ENCODE peak calls at places on chromosomes 7 and 10, in five cellular contexts. R is left lung, D is fibroblast of lung, N is cardiac muscle cell, V is AG04450. X is an unnamed sample.

GRCh38 chr10:58950618-58951017 is 225.8 kb upstream of the PHYHIPL start:
- DNase-seq in N (no peak), V (no peak), R (no peak), D (no peak), X (no peak)

GRCh38 chr7:57211428-57212100 is 79.3 kb upstream of the ZNF479 start:
- DNase-seq in V (no peak), D (no peak), N (no peak), R (no peak), X (no peak)

GRCh38 chr10:43077421-43078171 is 727 bp downstream of the RET start:
- DNase-seq in N (peak), D (no peak), R (peak), V (no peak), X (no peak)

GRCh38 chr7:116356979-116357378 is 142.6 kb upstream of the CAV2 start:
- DNase-seq in D (peak), R (no peak), V (no peak), N (peak), X (no peak)

GRCh38 chr10:111207525-111207924 is 130.7 kb downstream of the ADRA2A start:
- DNase-seq in V (no peak), D (no peak), R (no peak), N (no peak), X (no peak)

GRCh38 chr10:49367600-49367999 is 28.3 kb downstream of the DRGX start:
- DNase-seq in R (no peak), N (peak), V (no peak), D (no peak), X (no peak)

GRCh38 chr10:118626953-118627352 is 31.5 kb upstream of the PRLHR start:
- DNase-seq in V (no peak), R (no peak), D (no peak), N (no peak), X (no peak)

GRCh38 chr7:42159150-42159549 is 77.9 kb downstream of the GLI3 start:
- DNase-seq in V (no peak), N (no peak), R (no peak), D (no peak), X (no peak)

GRCh38 chr7:151678227-151678604 is 158.5 kb upstream of the RHEB start:
- DNase-seq in D (no peak), R (no peak), N (no peak), V (no peak), X (no peak)

GRCh38 chr7:92609921-92610518 is 19.8 kb upstream of the FAM133B start:
- DNase-seq in D (peak), R (no peak), N (no peak), V (no peak), X (no peak)

GRCh38 chr7:27689045-27689877 is 26.6 kb upstream of the HIBADH start:
- DNase-seq in D (no peak), V (no peak), R (no peak), N (peak), X (no peak)

GRCh38 chr10:119315128-119316001 is 108.0 kb downstream of the GRK5 start:
- DNase-seq in D (peak), V (peak), R (no peak), N (no peak), X (peak)

GRCh38 chr10:83612050-83612449 is 527.3 kb upstream of the GHITM start:
- DNase-seq in R (no peak), D (peak), V (no peak), N (no peak), X (no peak)

GRCh38 chr10:30434273-30435067 is 486 bp downstream of the MAP3K8 start:
- DNase-seq in V (no peak), N (peak), R (peak), D (peak), X (no peak)

GRCh38 chr10:122084286-122085041 is 95.5 kb downstream of the TACC2 start:
- DNase-seq in V (no peak), D (no peak), R (no peak), N (no peak), X (no peak)

GRCh38 chr10:608331-609265 is 80.9 kb downstream of the DIP2C start:
- DNase-seq in R (no peak), N (no peak), V (no peak), D (peak), X (no peak)

GRCh38 chr10:20858292-20859124 is 38.6 kb downstream of the NEBL start:
- DNase-seq in R (no peak), D (peak), N (no peak), V (no peak), X (peak)

GRCh38 chr10:17454181-17454800 is at the start of gene ST8SIA6:
- DNase-seq in V (no peak), D (peak), R (peak), N (peak), X (no peak)

GRCh38 chr7:2553108-2553507 is 2.2 kb downstream of the BRAT1 start:
- DNase-seq in V (no peak), R (no peak), D (no peak), N (no peak), X (no peak)

GRCh38 chr7:100951888-100952560 is 2.7 kb downstream of the MUC3A start:
- DNase-seq in N (no peak), R (no peak), D (no peak), V (no peak), X (no peak)

DNA sequence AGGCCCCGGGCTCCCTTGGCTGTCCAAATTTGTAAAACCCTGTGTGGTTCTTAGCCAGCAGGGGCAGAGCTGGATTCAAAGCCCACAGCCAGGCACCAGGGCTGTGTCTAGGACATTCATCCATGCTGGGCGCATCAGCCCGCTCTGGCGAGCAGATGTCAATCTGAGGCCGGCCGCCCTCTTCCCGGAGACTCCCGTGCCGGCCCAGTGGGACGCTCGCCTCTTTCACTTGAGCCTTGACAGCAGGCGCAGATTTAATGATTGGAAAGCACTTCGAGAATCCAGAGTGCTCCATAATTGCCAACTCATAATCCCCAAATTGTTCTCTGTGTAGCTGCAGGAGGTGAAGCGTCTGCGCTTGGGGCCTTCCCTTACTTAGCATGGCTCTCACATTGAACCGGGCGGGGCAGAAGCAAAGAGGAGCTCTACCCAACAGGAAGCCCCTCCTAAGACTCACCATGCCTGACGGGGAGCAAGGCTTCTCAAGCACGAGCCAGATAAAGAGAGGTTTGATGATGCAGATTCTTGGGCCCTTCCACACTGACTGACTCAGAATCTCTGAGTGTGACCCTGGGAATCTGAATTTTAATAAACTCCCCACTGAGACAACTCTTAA is 36.6 kb downstream of the SLIT1 start:
- DNase-seq in N (no peak), D (no peak), R (no peak), V (no peak), X (no peak)
- H3K4me3 ChIP-seq in N (no peak), D (no peak), R (no peak), V (no peak), X (no peak)

DNA sequence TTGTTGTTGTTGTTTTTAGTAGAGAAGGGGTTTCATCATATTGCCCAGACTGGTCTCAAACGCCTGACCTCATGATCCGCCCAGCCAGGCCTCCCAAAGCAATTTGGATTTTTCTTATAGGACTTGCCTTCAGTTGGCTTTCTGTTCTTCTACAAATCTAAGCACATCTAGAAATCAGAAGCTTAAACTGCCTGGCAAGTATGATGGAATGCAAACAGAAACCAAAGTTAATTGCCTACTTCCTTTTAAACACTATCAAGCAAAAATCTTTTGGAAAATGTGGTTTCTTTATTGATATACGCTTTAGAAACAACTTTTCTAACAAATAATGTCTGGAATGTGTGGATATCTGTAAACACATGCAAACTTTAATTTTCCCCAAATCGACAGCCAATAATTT is 64.9 kb downstream of the USP6NL start:
- DNase-seq in D (peak), R (no peak), N (no peak), V (no peak), X (no peak)
- H3K4me3 ChIP-seq in D (no peak), R (no peak), N (no peak), V (no peak), X (no peak)

GRCh38 chr7:44103566-44103940 is 592 bp upstream of the AEBP1 start:
- DNase-seq in N (no peak), D (no peak), V (no peak), R (peak), X (no peak)
- H3K4me3 ChIP-seq in N (peak), D (no peak), V (no peak), R (peak), X (peak)

DNA sequence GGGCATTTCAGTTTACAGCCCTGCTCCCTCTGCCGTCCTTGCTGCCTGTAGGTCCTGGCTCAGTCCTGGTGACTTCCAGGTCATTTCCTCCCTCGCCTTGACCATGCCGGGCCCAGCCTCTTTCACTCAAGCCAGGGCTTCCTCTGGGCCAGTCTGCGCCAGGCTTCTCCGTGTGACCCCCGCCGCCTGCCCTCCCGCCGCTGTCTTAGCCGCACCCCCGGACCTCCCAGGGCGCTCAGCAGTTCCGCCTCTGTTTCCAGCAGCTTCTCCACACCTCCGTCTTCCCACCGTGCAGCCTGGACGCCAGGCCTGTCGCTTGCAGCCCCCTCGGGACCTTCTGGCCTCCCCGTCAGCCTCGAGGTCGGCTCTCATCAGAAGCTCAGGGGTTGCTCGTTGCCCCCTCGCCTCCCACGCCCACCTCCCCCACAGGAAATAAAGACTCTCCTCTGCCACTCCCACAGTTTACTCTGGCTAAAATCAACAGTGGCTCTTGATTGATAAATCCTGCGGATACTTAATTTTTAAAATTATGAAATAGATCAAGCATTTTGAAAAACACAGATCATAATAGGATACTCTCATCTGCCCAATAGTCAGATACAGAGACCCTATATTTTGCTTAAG is 123.1 kb upstream of the FZD8 start:
- DNase-seq in N (no peak), D (no peak), R (peak), V (no peak), X (no peak)
- H3K4me3 ChIP-seq in N (no peak), D (no peak), R (no peak), V (no peak), X (no peak)

GRCh38 chr10:4241724-4242345 is 456.8 kb upstream of the KLF6 start:
- DNase-seq in N (peak), R (no peak), D (peak), V (peak), X (peak)
- H3K4me3 ChIP-seq in N (no peak), R (no peak), D (peak), V (peak), X (peak)

GRCh38 chr10:7378602-7379403 is 32.0 kb downstream of the SFMBT2 start:
- DNase-seq in R (no peak), V (no peak), D (no peak), N (no peak), X (no peak)
- H3K4me3 ChIP-seq in R (no peak), V (no peak), D (no peak), N (no peak), X (no peak)

DNA sequence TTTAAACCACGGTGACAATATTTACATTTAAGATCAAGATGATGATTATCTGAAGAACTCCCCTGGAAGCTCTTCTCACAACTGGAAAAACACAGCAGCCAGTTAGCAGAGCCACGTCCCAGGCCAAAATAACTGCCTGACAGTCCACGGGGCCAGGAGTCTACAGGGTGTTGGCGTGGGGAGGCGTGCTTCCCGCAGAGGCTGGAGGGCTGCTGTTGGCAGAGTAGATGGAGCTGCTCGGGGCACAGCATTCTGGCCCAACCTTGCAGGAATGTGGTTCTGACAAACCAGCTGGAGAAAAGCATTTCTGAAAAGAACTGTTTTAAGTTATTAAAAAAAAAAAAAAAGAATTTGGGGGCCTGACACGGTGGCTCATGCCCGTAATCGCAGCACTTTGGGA is 177.9 kb downstream of the EBF3 start:
- DNase-seq in N (no peak), V (no peak), R (peak), D (no peak), X (no peak)
- H3K4me3 ChIP-seq in N (no peak), V (no peak), R (no peak), D (no peak), X (no peak)

GRCh38 chr10:132626019-132626760 is 88.6 kb downstream of the INPP5A start:
- DNase-seq in V (no peak), D (no peak), R (peak), N (peak), X (no peak)

GRCh38 chr10:132628966-132629900 is 91.6 kb downstream of the INPP5A start:
- DNase-seq in D (no peak), R (peak), V (no peak), N (no peak), X (no peak)

GRCh38 chr10:132626761-132627735 is 89.5 kb downstream of the INPP5A start:
- DNase-seq in R (peak), N (no peak), D (no peak), V (no peak), X (no peak)

GRCh38 chr10:132630156-132630555 is 92.6 kb downstream of the INPP5A start:
- DNase-seq in R (no peak), D (no peak), N (no peak), V (no peak), X (no peak)

GRCh38 chr10:132627736-132628512 is 90.3 kb downstream of the INPP5A start:
- DNase-seq in R (peak), D (peak), N (peak), V (no peak), X (peak)
- H3K4me3 ChIP-seq in R (no peak), D (no peak), N (no peak), V (no peak), X (no peak)

GRCh38 chr7:74482629-74483401 is 29.1 kb downstream of the GTF2IRD1 start:
- DNase-seq in V (peak), N (no peak), R (no peak), D (peak), X (peak)
- H3K4me3 ChIP-seq in V (no peak), N (no peak), R (no peak), D (no peak), X (no peak)